ENCODE peak calls at places on chromosomes 1 and 21, in six cellular contexts. G is tibial artery; J is CD8-positive, alpha-beta T cell; D is A549; Y is heart left ventricle; P is stomach. V is an unnamed sample.

GRCh38 chr1:46549697-46550681 is 1.5 kb downstream of the KNCN start:
- DNase-seq in P (no peak), G (no peak), J (peak; percentile 58), D (no peak), Y (no peak), V (no peak)

GRCh38 chr1:3387401-3387800 is 67.1 kb upstream of the ARHGEF16 start:
- DNase-seq in J (no peak), D (no peak), Y (no peak), P (no peak), G (no peak), V (no peak)

GRCh38 chr21:37244506-37245083 is 22.5 kb downstream of the VPS26C start:
- DNase-seq in Y (no peak), P (no peak), J (no peak), G (no peak), D (no peak), V (no peak)

GRCh38 chr1:42747125-42747524 is 7.1 kb upstream of the CLDN19 start:
- DNase-seq in J (peak; percentile 47), G (no peak), D (peak; percentile 10), Y (peak; percentile 55), P (peak; percentile 39), V (no peak)

GRCh38 chr1:65527211-65527610 is 106.7 kb downstream of the LEPR start:
- DNase-seq in G (no peak), J (no peak), P (no peak), D (no peak), Y (no peak), V (no peak)

GRCh38 chr1:206075786-206076725 is 23.1 kb downstream of the RHEX start:
- DNase-seq in Y (no peak), G (no peak), D (no peak), J (no peak), P (no peak), V (peak; percentile 72)

GRCh38 chr1:21220815-21221214 is 44.1 kb upstream of the EIF4G3 start:
- DNase-seq in G (no peak), J (no peak), P (no peak), D (no peak), Y (no peak), V (no peak)

GRCh38 chr1:204520834-204521709 is 4.9 kb downstream of the MDM4 start:
- DNase-seq in G (no peak), P (no peak), Y (no peak), J (peak; percentile 66), D (no peak), V (peak; percentile 48)

GRCh38 chr1:27109103-27109822 is 45.7 kb downstream of the SLC9A1 start:
- DNase-seq in Y (no peak), G (no peak), P (peak; percentile 64), D (peak; percentile 23), J (no peak), V (no peak)

GRCh38 chr21:25871566-25871965 is 136.8 kb downstream of the GABPA start:
- DNase-seq in J (no peak), P (no peak), D (no peak), Y (no peak), G (no peak), V (no peak)

GRCh38 chr1:181676269-181676668 is 193.0 kb downstream of the CACNA1E start:
- DNase-seq in J (no peak), Y (no peak), P (peak; percentile 49), G (no peak), D (peak; percentile 41), V (no peak)

GRCh38 chr21:32480381-32480780 is 67.9 kb downstream of the EVA1C start:
- DNase-seq in J (no peak), D (no peak), Y (no peak), G (no peak), P (no peak), V (no peak)

GRCh38 chr21:32481875-32482408 is 69.4 kb downstream of the EVA1C start:
- DNase-seq in P (no peak), G (no peak), Y (no peak), D (no peak), J (no peak), V (no peak)

GRCh38 chr21:32484706-32485380 is 72.3 kb downstream of the EVA1C start:
- DNase-seq in D (no peak), P (peak; percentile 71), Y (no peak), G (no peak), J (no peak), V (no peak)

GRCh38 chr21:32482565-32483292 is 70.2 kb downstream of the EVA1C start:
- DNase-seq in D (no peak), J (no peak), Y (no peak), P (no peak), G (no peak), V (no peak)

GRCh38 chr21:32483293-32483595 is 70.7 kb downstream of the EVA1C start:
- DNase-seq in Y (no peak), G (no peak), J (no peak), P (no peak), D (no peak), V (no peak)
- H3K27ac ChIP-seq in Y (no peak overlapping the region), G (no peak overlapping the region), J (no peak overlapping the region), P (peak overlapping the region; percentile 20), D (no peak overlapping the region), V (no peak overlapping the region)

GRCh38 chr1:36991551-36991950 is 42.8 kb downstream of the GRIK3 start:
- DNase-seq in P (no peak), G (no peak), J (no peak), D (no peak), Y (no peak), V (no peak)

GRCh38 chr1:36996106-36996505 is 38.2 kb downstream of the GRIK3 start:
- DNase-seq in G (no peak), J (no peak), P (no peak), D (no peak), Y (no peak), V (no peak)

GRCh38 chr1:36994294-36994693 is 40.0 kb downstream of the GRIK3 start:
- DNase-seq in D (no peak), Y (no peak), P (no peak), G (no peak), J (no peak), V (no peak)

GRCh38 chr1:36992139-36992940 is 42.0 kb downstream of the GRIK3 start:
- DNase-seq in P (no peak), J (no peak), Y (no peak), G (no peak), D (no peak), V (no peak)

DNA sequence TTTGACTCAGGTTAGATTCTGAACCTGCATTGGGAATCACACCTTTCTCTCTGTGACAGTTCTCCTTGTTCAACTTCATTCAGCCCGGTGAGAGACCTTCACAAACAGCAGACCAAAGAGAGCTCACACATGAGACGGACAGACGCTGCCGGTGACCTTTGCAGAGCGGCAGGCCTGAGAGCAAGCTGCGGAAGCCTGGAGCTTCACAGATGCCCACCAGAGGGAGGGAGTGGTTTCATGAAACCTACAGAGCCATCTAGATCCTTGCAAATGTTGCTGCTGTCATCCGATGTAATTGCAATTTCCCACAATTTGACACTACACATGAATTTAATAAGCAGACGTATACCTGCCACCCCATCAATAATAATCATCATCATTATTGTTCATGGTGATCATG is 39.5 kb downstream of the GRIK3 start:
- DNase-seq in P (no peak), G (no peak), D (no peak), Y (no peak), J (no peak), V (no peak)
- H3K27ac ChIP-seq in P (no peak overlapping the region), G (no peak overlapping the region), D (no peak overlapping the region), Y (no peak overlapping the region), J (no peak overlapping the region), V (no peak overlapping the region)

GRCh38 chr1:40390857-40391256 is 17.3 kb downstream of the SMAP2 start:
- DNase-seq in G (no peak), J (no peak), P (no peak), D (no peak), Y (no peak), V (no peak)
- H3K27ac ChIP-seq in G (peak overlapping the region; percentile 65), J (peak overlapping the region; percentile 67), P (peak overlapping the region; percentile 99), D (no peak overlapping the region), Y (no peak overlapping the region), V (no peak overlapping the region)

DNA sequence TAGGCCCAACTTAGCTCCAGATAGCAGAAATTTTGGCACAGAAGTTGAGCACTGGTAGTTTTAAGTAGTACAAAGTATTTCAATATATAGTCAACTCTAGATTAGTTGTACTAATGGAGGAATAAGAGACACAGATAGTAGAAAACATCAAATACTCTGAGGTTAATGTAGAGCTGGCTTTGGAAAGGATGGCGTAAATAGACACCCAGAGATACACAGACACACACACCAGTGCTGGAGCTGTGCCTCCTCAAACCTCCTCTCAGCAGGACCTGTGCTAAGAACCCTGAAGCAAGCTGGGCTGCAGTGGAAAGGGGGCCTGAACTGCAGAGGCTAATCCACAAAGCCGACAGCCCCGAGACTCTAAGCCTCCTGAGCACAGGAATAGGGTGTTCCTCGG is 67.0 kb upstream of the EDEM3 start:
- DNase-seq in P (no peak), J (no peak), Y (peak; percentile 33), G (no peak), D (no peak), V (no peak)
- H3K27ac ChIP-seq in P (no peak overlapping the region), J (no peak overlapping the region), Y (peak overlapping the region; percentile 18), G (no peak overlapping the region), D (no peak overlapping the region), V (no peak overlapping the region)

V was measured in epithelial cell of prostate.